ENCODE peak calls at places on chromosome 13, in six cellular contexts. One of them, this sample, is unnamed.

GRCh38 chr13:106182404-106182803 is 353.1 kb downstream of the EFNB2 start:
- DNase-seq in thoracic aorta: no peak
- DNase-seq in trophoblast cell: no peak
- DNase-seq in CD4-positive, CD25-positive, alpha-beta regulatory T cell: no peak
- DNase-seq in CD8-positive, alpha-beta T cell: no peak
- DNase-seq in effector memory CD4-positive, alpha-beta T cell: no peak
- DNase-seq in this sample: no peak

GRCh38 chr13:20190481-20191310 is 2.0 kb downstream of the GJB2 start:
- DNase-seq in CD4-positive, CD25-positive, alpha-beta regulatory T cell: no peak
- DNase-seq in thoracic aorta: no peak
- DNase-seq in trophoblast cell: no peak
- DNase-seq in effector memory CD4-positive, alpha-beta T cell: no peak
- DNase-seq in CD8-positive, alpha-beta T cell: no peak
- DNase-seq in this sample: no peak

GRCh38 chr13:66501187-66501586 is 728.9 kb downstream of the PCDH9 start:
- DNase-seq in trophoblast cell: no peak
- DNase-seq in CD4-positive, CD25-positive, alpha-beta regulatory T cell: no peak
- DNase-seq in thoracic aorta: no peak
- DNase-seq in effector memory CD4-positive, alpha-beta T cell: no peak
- DNase-seq in CD8-positive, alpha-beta T cell: no peak
- DNase-seq in this sample: no peak

GRCh38 chr13:29522044-29522685 is 73.3 kb downstream of the SLC7A1 start:
- DNase-seq in CD8-positive, alpha-beta T cell: no peak
- DNase-seq in effector memory CD4-positive, alpha-beta T cell: no peak
- DNase-seq in thoracic aorta: peak; percentile 38
- DNase-seq in CD4-positive, CD25-positive, alpha-beta regulatory T cell: no peak
- DNase-seq in trophoblast cell: peak; percentile 82
- DNase-seq in this sample: no peak

GRCh38 chr13:95298971-95299627 is 2.2 kb downstream of the ABCC4 start:
- DNase-seq in CD8-positive, alpha-beta T cell: no peak
- DNase-seq in CD4-positive, CD25-positive, alpha-beta regulatory T cell: no peak
- DNase-seq in effector memory CD4-positive, alpha-beta T cell: no peak
- DNase-seq in thoracic aorta: no peak
- DNase-seq in trophoblast cell: no peak
- DNase-seq in this sample: no peak

GRCh38 chr13:20173121-20173746 is 12.4 kb upstream of the GJA3 start:
- DNase-seq in thoracic aorta: no peak
- DNase-seq in trophoblast cell: no peak
- DNase-seq in CD4-positive, CD25-positive, alpha-beta regulatory T cell: no peak
- DNase-seq in CD8-positive, alpha-beta T cell: no peak
- DNase-seq in effector memory CD4-positive, alpha-beta T cell: no peak
- DNase-seq in this sample: no peak

GRCh38 chr13:34571716-34572115 is 370.4 kb upstream of the NBEA start:
- DNase-seq in effector memory CD4-positive, alpha-beta T cell: no peak
- DNase-seq in thoracic aorta: no peak
- DNase-seq in trophoblast cell: no peak
- DNase-seq in CD4-positive, CD25-positive, alpha-beta regulatory T cell: no peak
- DNase-seq in CD8-positive, alpha-beta T cell: no peak
- DNase-seq in this sample: no peak

GRCh38 chr13:45196622-45197021 is 4.2 kb downstream of the KCTD4 start:
- DNase-seq in trophoblast cell: no peak
- DNase-seq in CD8-positive, alpha-beta T cell: no peak
- DNase-seq in CD4-positive, CD25-positive, alpha-beta regulatory T cell: no peak
- DNase-seq in effector memory CD4-positive, alpha-beta T cell: no peak
- DNase-seq in thoracic aorta: no peak
- DNase-seq in this sample: no peak

GRCh38 chr13:34391071-34391470 is 551.0 kb upstream of the NBEA start:
- DNase-seq in CD8-positive, alpha-beta T cell: no peak
- DNase-seq in effector memory CD4-positive, alpha-beta T cell: no peak
- DNase-seq in trophoblast cell: peak; percentile 49
- DNase-seq in thoracic aorta: no peak
- DNase-seq in CD4-positive, CD25-positive, alpha-beta regulatory T cell: no peak
- DNase-seq in this sample: no peak

GRCh38 chr13:25840261-25840660 is 211.6 kb downstream of the SHISA2 start:
- DNase-seq in CD8-positive, alpha-beta T cell: no peak
- DNase-seq in thoracic aorta: no peak
- DNase-seq in trophoblast cell: no peak
- DNase-seq in CD4-positive, CD25-positive, alpha-beta regulatory T cell: no peak
- DNase-seq in effector memory CD4-positive, alpha-beta T cell: no peak
- DNase-seq in this sample: no peak

GRCh38 chr13:64697226-64697625 is 2532.9 kb downstream of the PCDH9 start:
- DNase-seq in effector memory CD4-positive, alpha-beta T cell: no peak
- DNase-seq in CD8-positive, alpha-beta T cell: no peak
- DNase-seq in thoracic aorta: no peak
- DNase-seq in CD4-positive, CD25-positive, alpha-beta regulatory T cell: no peak
- DNase-seq in trophoblast cell: no peak
- DNase-seq in this sample: no peak

GRCh38 chr13:23615677-23616076 is 45.5 kb downstream of the TNFRSF19 start:
- DNase-seq in thoracic aorta: no peak
- DNase-seq in trophoblast cell: no peak
- DNase-seq in effector memory CD4-positive, alpha-beta T cell: no peak
- DNase-seq in CD4-positive, CD25-positive, alpha-beta regulatory T cell: no peak
- DNase-seq in CD8-positive, alpha-beta T cell: no peak
- DNase-seq in this sample: no peak

GRCh38 chr13:31639443-31640163 is 99.7 kb upstream of the RXFP2 start:
- DNase-seq in thoracic aorta: no peak
- DNase-seq in CD4-positive, CD25-positive, alpha-beta regulatory T cell: no peak
- DNase-seq in CD8-positive, alpha-beta T cell: no peak
- DNase-seq in effector memory CD4-positive, alpha-beta T cell: no peak
- DNase-seq in trophoblast cell: no peak
- DNase-seq in this sample: no peak

GRCh38 chr13:77034883-77035282 is 7.9 kb upstream of the FBXL3 start:
- DNase-seq in CD8-positive, alpha-beta T cell: no peak
- DNase-seq in trophoblast cell: no peak
- DNase-seq in effector memory CD4-positive, alpha-beta T cell: no peak
- DNase-seq in thoracic aorta: no peak
- DNase-seq in CD4-positive, CD25-positive, alpha-beta regulatory T cell: no peak
- DNase-seq in this sample: no peak

GRCh38 chr13:26694609-26695359 is 65.8 kb downstream of the GPR12 start:
- DNase-seq in CD8-positive, alpha-beta T cell: no peak
- DNase-seq in thoracic aorta: no peak
- DNase-seq in trophoblast cell: no peak
- DNase-seq in CD4-positive, CD25-positive, alpha-beta regulatory T cell: no peak
- DNase-seq in effector memory CD4-positive, alpha-beta T cell: no peak
- DNase-seq in this sample: no peak

GRCh38 chr13:87671824-87672603 is 843 bp downstream of the SLITRK5 start:
- DNase-seq in trophoblast cell: no peak
- DNase-seq in thoracic aorta: no peak
- DNase-seq in CD4-positive, CD25-positive, alpha-beta regulatory T cell: no peak
- DNase-seq in CD8-positive, alpha-beta T cell: no peak
- DNase-seq in effector memory CD4-positive, alpha-beta T cell: no peak
- DNase-seq in this sample: no peak

GRCh38 chr13:43232866-43233265 is 209.5 kb downstream of the DNAJC15 start:
- DNase-seq in CD8-positive, alpha-beta T cell: no peak
- DNase-seq in trophoblast cell: no peak
- DNase-seq in thoracic aorta: no peak
- DNase-seq in effector memory CD4-positive, alpha-beta T cell: no peak
- DNase-seq in CD4-positive, CD25-positive, alpha-beta regulatory T cell: no peak
- DNase-seq in this sample: no peak

GRCh38 chr13:94325148-94325528 is 154.3 kb downstream of the DCT start:
- DNase-seq in trophoblast cell: no peak
- DNase-seq in CD8-positive, alpha-beta T cell: no peak
- DNase-seq in CD4-positive, CD25-positive, alpha-beta regulatory T cell: no peak
- DNase-seq in thoracic aorta: no peak
- DNase-seq in effector memory CD4-positive, alpha-beta T cell: no peak
- DNase-seq in this sample: no peak

GRCh38 chr13:29886446-29886845 is 36.0 kb upstream of the UBL3 start:
- DNase-seq in thoracic aorta: no peak
- DNase-seq in CD8-positive, alpha-beta T cell: no peak
- DNase-seq in effector memory CD4-positive, alpha-beta T cell: no peak
- DNase-seq in trophoblast cell: no peak
- DNase-seq in CD4-positive, CD25-positive, alpha-beta regulatory T cell: no peak
- DNase-seq in this sample: no peak

GRCh38 chr13:32881074-32881791 is 135.0 kb upstream of the KL start:
- DNase-seq in thoracic aorta: no peak
- DNase-seq in CD4-positive, CD25-positive, alpha-beta regulatory T cell: no peak
- DNase-seq in trophoblast cell: no peak
- DNase-seq in effector memory CD4-positive, alpha-beta T cell: no peak
- DNase-seq in CD8-positive, alpha-beta T cell: no peak
- DNase-seq in this sample: no peak

GRCh38 chr13:39130298-39130697 is 92.0 kb downstream of the NHLRC3 start:
- DNase-seq in effector memory CD4-positive, alpha-beta T cell: no peak
- DNase-seq in thoracic aorta: no peak
- DNase-seq in CD8-positive, alpha-beta T cell: no peak
- DNase-seq in trophoblast cell: no peak
- DNase-seq in CD4-positive, CD25-positive, alpha-beta regulatory T cell: no peak
- DNase-seq in this sample: no peak

GRCh38 chr13:83780201-83780600 is 102.1 kb downstream of the SLITRK1 start:
- DNase-seq in CD8-positive, alpha-beta T cell: no peak
- DNase-seq in effector memory CD4-positive, alpha-beta T cell: no peak
- DNase-seq in thoracic aorta: no peak
- DNase-seq in trophoblast cell: no peak
- DNase-seq in CD4-positive, CD25-positive, alpha-beta regulatory T cell: no peak
- DNase-seq in this sample: no peak

DNA sequence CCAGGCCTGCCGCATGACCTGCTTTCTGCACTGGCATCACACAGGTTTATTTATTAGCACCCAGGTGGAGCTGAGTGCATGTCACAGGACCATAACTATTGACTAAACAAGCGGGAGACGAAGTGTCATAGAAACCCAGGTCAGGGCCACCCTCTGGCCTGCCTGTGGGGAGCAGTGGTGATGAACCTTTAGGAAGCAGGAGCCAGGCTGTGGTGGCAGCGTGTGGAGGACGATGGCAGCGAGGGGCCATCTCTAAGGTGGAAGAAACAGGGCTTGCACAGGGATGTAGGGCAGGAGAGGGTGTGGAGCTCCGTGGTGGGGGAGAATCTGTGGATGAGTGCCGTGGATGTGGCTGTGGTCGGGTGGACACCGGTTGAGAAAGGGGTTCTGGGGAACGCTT is 275.3 kb downstream of the TEX29 start:
- DNase-seq in CD8-positive, alpha-beta T cell: no peak
- DNase-seq in CD4-positive, CD25-positive, alpha-beta regulatory T cell: no peak
- DNase-seq in effector memory CD4-positive, alpha-beta T cell: no peak
- DNase-seq in thoracic aorta: no peak
- DNase-seq in trophoblast cell: no peak
- DNase-seq in this sample: no peak
- H3K4me1 ChIP-seq in CD8-positive, alpha-beta T cell: no peaks in the 10 kb centered on the region
- H3K4me1 ChIP-seq in CD4-positive, CD25-positive, alpha-beta regulatory T cell: no peaks in the 10 kb centered on the region
- H3K4me1 ChIP-seq in effector memory CD4-positive, alpha-beta T cell: no peaks in the 10 kb centered on the region
- H3K4me1 ChIP-seq in thoracic aorta: no peaks in the 10 kb centered on the region
- H3K4me1 ChIP-seq in trophoblast cell: no peaks in the 10 kb centered on the region
- H3K4me1 ChIP-seq in this sample: no peaks in the 10 kb centered on the region

GRCh38 chr13:109687559-109688448 is 98.6 kb downstream of the IRS2 start:
- DNase-seq in CD4-positive, CD25-positive, alpha-beta regulatory T cell: no peak
- DNase-seq in effector memory CD4-positive, alpha-beta T cell: no peak
- DNase-seq in trophoblast cell: no peak
- DNase-seq in thoracic aorta: no peak
- DNase-seq in CD8-positive, alpha-beta T cell: no peak
- DNase-seq in this sample: no peak

GRCh38 chr13:109680930-109681329 is 105.5 kb downstream of the IRS2 start:
- DNase-seq in effector memory CD4-positive, alpha-beta T cell: no peak
- DNase-seq in CD8-positive, alpha-beta T cell: no peak
- DNase-seq in CD4-positive, CD25-positive, alpha-beta regulatory T cell: no peak
- DNase-seq in thoracic aorta: no peak
- DNase-seq in trophoblast cell: no peak
- DNase-seq in this sample: no peak

GRCh38 chr13:109682534-109683244 is 103.7 kb downstream of the IRS2 start:
- DNase-seq in thoracic aorta: no peak
- DNase-seq in effector memory CD4-positive, alpha-beta T cell: no peak
- DNase-seq in CD8-positive, alpha-beta T cell: no peak
- DNase-seq in CD4-positive, CD25-positive, alpha-beta regulatory T cell: no peak
- DNase-seq in trophoblast cell: no peak
- DNase-seq in this sample: no peak

GRCh38 chr13:109684084-109684835 is 102.1 kb downstream of the IRS2 start:
- DNase-seq in CD4-positive, CD25-positive, alpha-beta regulatory T cell: no peak
- DNase-seq in CD8-positive, alpha-beta T cell: no peak
- DNase-seq in trophoblast cell: no peak
- DNase-seq in thoracic aorta: no peak
- DNase-seq in effector memory CD4-positive, alpha-beta T cell: no peak
- DNase-seq in this sample: no peak

DNA sequence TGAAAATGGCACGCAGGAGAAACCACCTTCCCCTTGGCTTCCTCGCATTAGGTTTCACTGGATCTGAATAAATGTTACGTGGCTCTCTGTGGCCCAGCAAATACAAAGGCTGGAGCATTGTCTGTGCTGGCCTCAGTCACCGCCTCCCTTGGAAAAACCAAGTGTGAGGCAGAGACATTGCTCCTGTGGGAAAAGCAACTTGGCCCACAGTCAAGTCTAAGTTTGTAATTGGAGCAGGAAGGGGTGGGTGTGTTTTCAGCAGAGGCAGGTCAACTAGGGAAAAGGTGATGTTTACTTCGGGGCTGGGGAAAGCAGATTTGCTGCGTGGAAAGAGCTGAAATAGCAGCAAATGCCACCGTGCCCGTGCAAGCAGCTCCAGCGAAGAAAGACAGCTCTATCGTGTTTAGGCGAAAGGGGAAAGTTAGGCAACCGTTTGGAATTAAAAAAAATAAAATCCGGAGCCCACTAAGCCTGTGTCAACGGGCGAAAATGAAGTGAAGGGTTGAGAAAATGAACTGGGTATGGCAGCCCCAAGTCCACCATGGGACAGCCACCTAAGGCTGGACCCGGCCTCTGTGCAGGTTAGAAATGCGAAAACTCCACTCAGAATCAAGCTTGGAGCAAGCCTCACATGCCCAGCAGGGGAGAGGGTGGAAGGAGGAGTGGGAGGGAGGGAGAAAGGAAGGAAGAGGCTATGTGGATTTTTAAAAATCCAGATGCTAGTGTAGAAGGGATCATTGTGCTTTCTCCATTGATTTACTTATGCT is 101.4 kb downstream of the IRS2 start:
- DNase-seq in trophoblast cell: no peak
- DNase-seq in effector memory CD4-positive, alpha-beta T cell: no peak
- DNase-seq in CD4-positive, CD25-positive, alpha-beta regulatory T cell: no peak
- DNase-seq in thoracic aorta: no peak
- DNase-seq in CD8-positive, alpha-beta T cell: no peak
- DNase-seq in this sample: no peak
- H3K27me3 ChIP-seq in trophoblast cell: no peaks in the 10 kb centered on the region
- H3K27me3 ChIP-seq in effector memory CD4-positive, alpha-beta T cell: no peaks in the 10 kb centered on the region
- H3K27me3 ChIP-seq in CD4-positive, CD25-positive, alpha-beta regulatory T cell: no peaks in the 10 kb centered on the region
- H3K27me3 ChIP-seq in thoracic aorta: no peaks in the 10 kb centered on the region
- H3K27me3 ChIP-seq in CD8-positive, alpha-beta T cell: no peaks in the 10 kb centered on the region
- H3K27me3 ChIP-seq in this sample: no peaks in the 10 kb centered on the region

DNA sequence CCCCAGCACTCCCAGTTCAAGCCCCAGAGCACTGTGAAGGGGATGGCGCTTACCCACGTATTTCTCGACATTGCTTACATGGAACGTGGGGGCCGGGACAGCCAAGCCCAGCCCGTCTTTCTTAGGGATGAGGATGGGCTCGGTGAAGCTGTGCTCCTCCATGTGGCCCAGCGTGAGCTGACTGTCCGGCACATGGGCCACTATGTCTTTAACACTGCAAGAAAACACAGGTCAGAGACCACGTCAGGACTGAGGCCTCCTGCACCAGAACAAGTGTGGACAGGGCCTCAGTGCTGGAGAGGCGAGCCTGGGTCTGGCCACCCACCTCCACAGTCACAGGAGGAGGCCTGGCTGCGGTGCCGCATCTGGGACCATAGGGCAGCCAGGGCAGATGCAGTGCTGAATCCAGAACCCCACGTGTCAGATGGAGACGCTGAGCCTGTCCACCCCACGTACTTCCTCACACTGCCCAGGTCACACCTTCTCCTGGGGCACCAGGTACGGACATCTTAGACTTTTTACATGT is 125.2 kb downstream of the TUBA3C start:
- DNase-seq in CD4-positive, CD25-positive, alpha-beta regulatory T cell: no peak
- DNase-seq in thoracic aorta: no peak
- DNase-seq in trophoblast cell: no peak
- DNase-seq in CD8-positive, alpha-beta T cell: no peak
- DNase-seq in effector memory CD4-positive, alpha-beta T cell: no peak
- DNase-seq in this sample: peak; percentile 22
- H3K9me3 ChIP-seq in CD4-positive, CD25-positive, alpha-beta regulatory T cell: no peaks in the 10 kb centered on the region
- H3K9me3 ChIP-seq in thoracic aorta: no peaks in the 10 kb centered on the region
- H3K9me3 ChIP-seq in trophoblast cell: peaks cover 89% of the 10 kb centered on the region
- H3K9me3 ChIP-seq in CD8-positive, alpha-beta T cell: no peaks in the 10 kb centered on the region
- H3K9me3 ChIP-seq in effector memory CD4-positive, alpha-beta T cell: no peaks in the 10 kb centered on the region
- H3K9me3 ChIP-seq in this sample: peaks cover 19% of the 10 kb centered on the region

GRCh38 chr13:40652588-40652940 is 13.9 kb downstream of the FOXO1 start:
- DNase-seq in trophoblast cell: no peak
- DNase-seq in CD8-positive, alpha-beta T cell: no peak
- DNase-seq in effector memory CD4-positive, alpha-beta T cell: no peak
- DNase-seq in CD4-positive, CD25-positive, alpha-beta regulatory T cell: no peak
- DNase-seq in thoracic aorta: no peak
- DNase-seq in this sample: no peak
- H3K4me1 ChIP-seq in trophoblast cell: peaks cover 26% of the 10 kb centered on the region
- H3K4me1 ChIP-seq in CD8-positive, alpha-beta T cell: peaks cover 88% of the 10 kb centered on the region
- H3K4me1 ChIP-seq in effector memory CD4-positive, alpha-beta T cell: peaks cover 49% of the 10 kb centered on the region
- H3K4me1 ChIP-seq in CD4-positive, CD25-positive, alpha-beta regulatory T cell: peaks cover 90% of the 10 kb centered on the region
- H3K4me1 ChIP-seq in thoracic aorta: peaks cover 59% of the 10 kb centered on the region
- H3K4me1 ChIP-seq in this sample: peaks cover 31% of the 10 kb centered on the region